ENCODE peak calls at places on chromosomes 4 and X, in five cellular contexts. One of them, this sample, is unnamed.

GRCh38 chr4:142265946-142266345 is 580.2 kb downstream of the INPP4B start:
- DNase-seq in endodermal cell: no peak
- DNase-seq in colonic mucosa: no peak
- DNase-seq in activated T-helper 1 cell treated with Interleukin-2 at 50 U/mL for 16 hours: no peak
- DNase-seq in Caki2: no peak
- DNase-seq in this sample: no peak

GRCh38 chrX:130694983-130695382 is 208.0 kb downstream of the ENOX2 start:
- DNase-seq in endodermal cell: no peak
- DNase-seq in colonic mucosa: no peak
- DNase-seq in activated T-helper 1 cell treated with Interleukin-2 at 50 U/mL for 16 hours: no peak
- DNase-seq in Caki2: no peak
- DNase-seq in this sample: no peak

GRCh38 chr4:24770111-24770584 is 25.2 kb upstream of the SOD3 start:
- DNase-seq in endodermal cell: peak
- DNase-seq in colonic mucosa: no peak
- DNase-seq in activated T-helper 1 cell treated with Interleukin-2 at 50 U/mL for 16 hours: no peak
- DNase-seq in Caki2: no peak
- DNase-seq in this sample: peak

GRCh38 chrX:110004210-110004609 is 1.3 kb downstream of the TMEM164 start:
- DNase-seq in endodermal cell: peak
- DNase-seq in colonic mucosa: peak
- DNase-seq in activated T-helper 1 cell treated with Interleukin-2 at 50 U/mL for 16 hours: no peak
- DNase-seq in Caki2: peak
- DNase-seq in this sample: peak

GRCh38 chr4:110087116-110087708 is 111.2 kb downstream of the ELOVL6 start:
- DNase-seq in endodermal cell: no peak
- DNase-seq in colonic mucosa: no peak
- DNase-seq in activated T-helper 1 cell treated with Interleukin-2 at 50 U/mL for 16 hours: no peak
- DNase-seq in Caki2: no peak
- DNase-seq in this sample: no peak

GRCh38 chr4:13705521-13706035 is 78.1 kb upstream of the BOD1L1 start:
- DNase-seq in endodermal cell: no peak
- DNase-seq in colonic mucosa: peak
- DNase-seq in activated T-helper 1 cell treated with Interleukin-2 at 50 U/mL for 16 hours: no peak
- DNase-seq in Caki2: peak
- DNase-seq in this sample: no peak

GRCh38 chr4:182206916-182207315 is 36.3 kb upstream of the TENM3 start:
- DNase-seq in endodermal cell: no peak
- DNase-seq in colonic mucosa: no peak
- DNase-seq in activated T-helper 1 cell treated with Interleukin-2 at 50 U/mL for 16 hours: no peak
- DNase-seq in Caki2: no peak
- DNase-seq in this sample: peak

GRCh38 chr4:69056921-69057562 is 39.2 kb upstream of the UGT2B7 start:
- DNase-seq in endodermal cell: no peak
- DNase-seq in colonic mucosa: no peak
- DNase-seq in activated T-helper 1 cell treated with Interleukin-2 at 50 U/mL for 16 hours: no peak
- DNase-seq in Caki2: peak
- DNase-seq in this sample: no peak

GRCh38 chr4:172898715-172899114 is 269.9 kb upstream of the GALNT7 start:
- DNase-seq in endodermal cell: no peak
- DNase-seq in colonic mucosa: peak
- DNase-seq in activated T-helper 1 cell treated with Interleukin-2 at 50 U/mL for 16 hours: no peak
- DNase-seq in Caki2: no peak
- DNase-seq in this sample: no peak